ENCODE peak calls at places on chromosomes 16 and 17, in nine cellular contexts. X, F, E, D, V, T, A, O and G are unnamed samples.

GRCh38 chr17:83181991-83182619 is 102.7 kb downstream of the METRNL start:
- DNase-seq in X (no peak), F (no peak), E (peak; percentile 66), D (no peak), V (no peak), T (no peak), A (no peak), O (no peak), G (no peak)

GRCh38 chr17:82051776-82052637 is at the start of the genes GPS1 and RFNG:
- DNase-seq in X (no peak), F (peak; percentile 91), E (no peak), D (peak; percentile 39), V (peak; percentile 88), T (no peak), A (peak; percentile 63), O (peak; percentile 68), G (no peak)

GRCh38 chr17:57663326-57664070 is 81.6 kb downstream of the CCDC182 start:
- DNase-seq in X (no peak), F (peak; percentile 38), E (no peak), D (no peak), V (no peak), T (no peak), A (no peak), O (no peak), G (no peak)

GRCh38 chr17:2564876-2565275 is 28.6 kb upstream of the PAFAH1B1 start:
- DNase-seq in X (no peak), F (no peak), E (no peak), D (no peak), V (no peak), T (no peak), A (no peak), O (no peak), G (no peak)

GRCh38 chr17:8137645-8138342 is 13.9 kb upstream of the HES7 start:
- DNase-seq in X (no peak), F (peak; percentile 16), E (no peak), D (no peak), V (no peak), T (no peak), A (peak; percentile 15), O (peak; percentile 22), G (no peak)

GRCh38 chr16:55965099-55965498 is 89.9 kb upstream of the CES5A start:
- DNase-seq in X (no peak), F (peak; percentile 38), E (no peak), D (no peak), V (no peak), T (no peak), A (no peak), O (no peak), G (no peak)

GRCh38 chr17:37755455-37755854 is 10.6 kb upstream of the HNF1B start:
- DNase-seq in X (no peak), F (no peak), E (no peak), D (no peak), V (no peak), T (no peak), A (no peak), O (no peak), G (no peak)

GRCh38 chr17:37842401-37842800 is 81.8 kb upstream of the TBC1D3K start:
- DNase-seq in X (no peak), F (peak; percentile 60), E (no peak), D (no peak), V (no peak), T (no peak), A (no peak), O (no peak), G (no peak)

GRCh38 chr16:25750489-25750888 is 58.7 kb downstream of the HS3ST4 start:
- DNase-seq in X (no peak), F (no peak), E (no peak), D (no peak), V (no peak), T (no peak), A (no peak), O (no peak), G (no peak)

GRCh38 chr17:57574040-57574513 is 171.0 kb downstream of the CCDC182 start:
- DNase-seq in X (no peak), F (no peak), E (no peak), D (no peak), V (no peak), T (no peak), A (no peak), O (peak; percentile 78), G (no peak)

GRCh38 chr16:1870365-1871082 is 1.4 kb downstream of the MEIOB start:
- DNase-seq in X (no peak), F (no peak), E (no peak), D (no peak), V (no peak), T (peak; percentile 9), A (peak; percentile 92), O (no peak), G (no peak)

GRCh38 chr17:8226536-8227237 is 16.3 kb upstream of the AURKB start:
- DNase-seq in X (no peak), F (peak; percentile 95), E (peak; percentile 85), D (peak; percentile 95), V (peak; percentile 44), T (peak; percentile 79), A (peak; percentile 94), O (peak; percentile 78), G (no peak)

GRCh38 chr16:89506791-89507191 is 1.4 kb upstream of the SPG7 start:
- DNase-seq in X (no peak), F (no peak), E (no peak), D (peak; percentile 18), V (no peak), T (no peak), A (no peak), O (no peak), G (no peak)

GRCh38 chr17:28508325-28508724 is 2.2 kb downstream of the FOXN1 start:
- DNase-seq in X (no peak), F (no peak), E (no peak), D (no peak), V (no peak), T (no peak), A (no peak), O (no peak), G (no peak)

GRCh38 chr17:82215095-82215971 is 2.7 kb upstream of the CCDC57 start:
- DNase-seq in X (no peak), F (no peak), E (no peak), D (peak; percentile 88), V (no peak), T (no peak), A (no peak), O (no peak), G (no peak)

GRCh38 chr17:57914274-57915147 is 40.7 kb downstream of the CUEDC1 start:
- DNase-seq in X (no peak), F (no peak), E (no peak), D (no peak), V (no peak), T (no peak), A (no peak), O (no peak), G (no peak)

GRCh38 chr17:69188796-69189195 is 39.8 kb downstream of the ABCA10 start:
- DNase-seq in X (no peak), F (no peak), E (no peak), D (no peak), V (no peak), T (no peak), A (no peak), O (no peak), G (no peak)

GRCh38 chr17:50660887-50661345 is 26.2 kb downstream of the ABCC3 start:
- DNase-seq in X (no peak), F (no peak), E (no peak), D (no peak), V (no peak), T (no peak), A (no peak), O (no peak), G (no peak)

GRCh38 chr17:48555616-48556533 is 11.0 kb upstream of the HOXB2 start:
- DNase-seq in X (no peak), F (no peak), E (no peak), D (no peak), V (no peak), T (no peak), A (peak; percentile 59), O (no peak), G (no peak)

GRCh38 chr17:63435681-63436522 is 10.2 kb downstream of the CYB561 start:
- DNase-seq in X (no peak), F (peak; percentile 56), E (no peak), D (no peak), V (no peak), T (no peak), A (no peak), O (peak; percentile 36), G (no peak)

GRCh38 chr17:44828919-44829557 is 1.0 kb downstream of the GJC1 start:
- DNase-seq in X (no peak), F (peak; percentile 78), E (no peak), D (peak; percentile 44), V (no peak), T (no peak), A (peak; percentile 49), O (no peak), G (no peak)

GRCh38 chr16:12017583-12017982 is 41.0 kb downstream of the SNX29 start:
- DNase-seq in X (no peak), F (no peak), E (no peak), D (no peak), V (no peak), T (peak; percentile 66), A (no peak), O (no peak), G (no peak)

GRCh38 chr17:31843382-31843780 is 15.7 kb downstream of the COPRS start:
- DNase-seq in X (no peak), F (peak; percentile 39), E (no peak), D (no peak), V (no peak), T (peak; percentile 38), A (no peak), O (no peak), G (no peak)

GRCh38 chr16:25033852-25034251 is 18.7 kb upstream of the ARHGAP17 start:
- DNase-seq in X (no peak), F (no peak), E (no peak), D (no peak), V (no peak), T (no peak), A (peak; percentile 86), O (no peak), G (no peak)

GRCh38 chr17:2191785-2192184 is 111.8 kb downstream of the SMG6 start:
- DNase-seq in X (no peak), F (peak; percentile 47), E (no peak), D (peak; percentile 51), V (no peak), T (no peak), A (no peak), O (no peak), G (no peak)

GRCh38 chr16:15973460-15973859 is 24.0 kb downstream of the ABCC1 start:
- DNase-seq in X (no peak), F (no peak), E (no peak), D (no peak), V (no peak), T (no peak), A (no peak), O (peak; percentile 81), G (no peak)

GRCh38 chr16:88561485-88562369 is 8.5 kb upstream of the ZC3H18 start:
- DNase-seq in X (no peak), F (peak; percentile 69), E (no peak), D (peak; percentile 50), V (peak; percentile 48), T (peak; percentile 20), A (peak; percentile 62), O (no peak), G (no peak)

GRCh38 chr16:31438414-31438813 is 4.2 kb downstream of the ZNF843 start:
- DNase-seq in X (no peak), F (no peak), E (no peak), D (no peak), V (no peak), T (no peak), A (no peak), O (no peak), G (no peak)

GRCh38 chr16:13702614-13703013 is 217.3 kb upstream of the ERCC4 start:
- DNase-seq in X (peak; percentile 3), F (no peak), E (no peak), D (no peak), V (no peak), T (no peak), A (no peak), O (no peak), G (no peak)

GRCh38 chr17:71828182-71828596 is 292.6 kb upstream of the SOX9 start:
- DNase-seq in X (no peak), F (peak; percentile 49), E (no peak), D (no peak), V (no peak), T (peak; percentile 99), A (no peak), O (no peak), G (no peak)

GRCh38 chr17:66481259-66481658 is 178.8 kb downstream of the PRKCA start:
- DNase-seq in X (no peak), F (no peak), E (no peak), D (peak; percentile 22), V (no peak), T (no peak), A (no peak), O (no peak), G (no peak)